ENCODE peak calls at places on chromosomes 16 and 17, in four cellular contexts. One of them, this sample, is unnamed.

GRCh38 chr16:29321000-29321393 is 85.5 kb downstream of the NPIPB11 start:
- DNase-seq in pancreas: no peak
- DNase-seq in IMR-90: no peak
- DNase-seq in tibial nerve: no peak
- DNase-seq in this sample: no peak

GRCh38 chr17:78589031-78589675 is 12.0 kb upstream of the DNAH17 start:
- DNase-seq in pancreas: no peak
- DNase-seq in tibial nerve: no peak
- DNase-seq in IMR-90: no peak
- DNase-seq in this sample: peak; percentile 66

GRCh38 chr17:73985466-73986015 is 217.9 kb upstream of the RPL38 start:
- DNase-seq in IMR-90: no peak
- DNase-seq in tibial nerve: no peak
- DNase-seq in pancreas: no peak
- DNase-seq in this sample: no peak

GRCh38 chr17:3754458-3755334 is 31.0 kb downstream of the HASPIN start:
- DNase-seq in pancreas: peak; percentile 98
- DNase-seq in IMR-90: no peak
- DNase-seq in tibial nerve: no peak
- DNase-seq in this sample: no peak

GRCh38 chr17:49952209-49952911 is 16.6 kb upstream of the DLX4 start:
- DNase-seq in IMR-90: peak; percentile 40
- DNase-seq in pancreas: peak; percentile 67
- DNase-seq in tibial nerve: peak; percentile 45
- DNase-seq in this sample: peak; percentile 84

GRCh38 chr17:52524238-52524637 is 365.7 kb upstream of the CA10 start:
- DNase-seq in IMR-90: no peak
- DNase-seq in pancreas: no peak
- DNase-seq in tibial nerve: no peak
- DNase-seq in this sample: no peak

GRCh38 chr17:8122923-8123694 is 797 bp downstream of the HES7 start:
- DNase-seq in tibial nerve: no peak
- DNase-seq in pancreas: no peak
- DNase-seq in IMR-90: peak; percentile 27
- DNase-seq in this sample: peak; percentile 82

GRCh38 chr17:67544364-67544763 is 167.3 kb downstream of the PITPNC1 start:
- DNase-seq in tibial nerve: no peak
- DNase-seq in pancreas: no peak
- DNase-seq in IMR-90: no peak
- DNase-seq in this sample: no peak

GRCh38 chr17:62718420-62718819 is 89.7 kb downstream of the MARCHF10 start:
- DNase-seq in pancreas: no peak
- DNase-seq in tibial nerve: no peak
- DNase-seq in IMR-90: peak; percentile 61
- DNase-seq in this sample: no peak

GRCh38 chr16:28497861-28498599 is 3.6 kb downstream of the APOBR start:
- DNase-seq in pancreas: no peak
- DNase-seq in IMR-90: no peak
- DNase-seq in tibial nerve: no peak
- DNase-seq in this sample: no peak

GRCh38 chr17:80512233-80512632 is 32.4 kb upstream of the RPTOR start:
- DNase-seq in pancreas: no peak
- DNase-seq in tibial nerve: no peak
- DNase-seq in IMR-90: peak; percentile 79
- DNase-seq in this sample: no peak

GRCh38 chr17:39547713-39548478 is 59.8 kb downstream of the NEUROD2 start:
- DNase-seq in tibial nerve: peak; percentile 58
- DNase-seq in IMR-90: no peak
- DNase-seq in pancreas: peak; percentile 18
- DNase-seq in this sample: peak; percentile 89

GRCh38 chr16:2035431-2036199 is 8.9 kb downstream of the NHERF2 start:
- DNase-seq in pancreas: no peak
- DNase-seq in IMR-90: peak; percentile 77
- DNase-seq in tibial nerve: peak; percentile 78
- DNase-seq in this sample: peak; percentile 90

GRCh38 chr16:26599786-26600107 is 467.0 kb upstream of the C16orf82 start:
- DNase-seq in tibial nerve: no peak
- DNase-seq in IMR-90: no peak
- DNase-seq in pancreas: no peak
- DNase-seq in this sample: no peak

GRCh38 chr16:80622007-80622406 is 81.2 kb downstream of the DYNLRB2 start:
- DNase-seq in tibial nerve: no peak
- DNase-seq in pancreas: no peak
- DNase-seq in IMR-90: no peak
- DNase-seq in this sample: no peak

GRCh38 chr16:23781176-23781575 is 26.4 kb downstream of the CHP2 start:
- DNase-seq in IMR-90: no peak
- DNase-seq in tibial nerve: no peak
- DNase-seq in pancreas: no peak
- DNase-seq in this sample: no peak

GRCh38 chr17:30256756-30257506 is 21.4 kb upstream of the SLC6A4 start:
- DNase-seq in pancreas: no peak
- DNase-seq in IMR-90: peak; percentile 66
- DNase-seq in tibial nerve: no peak
- DNase-seq in this sample: no peak

GRCh38 chr16:74568961-74569631 is 37.8 kb downstream of the GLG1 start:
- DNase-seq in tibial nerve: no peak
- DNase-seq in IMR-90: peak; percentile 63
- DNase-seq in pancreas: no peak
- DNase-seq in this sample: no peak

GRCh38 chr17:19330271-19330670 is 32.3 kb downstream of the B9D1 start:
- DNase-seq in IMR-90: no peak
- DNase-seq in pancreas: no peak
- DNase-seq in tibial nerve: no peak
- DNase-seq in this sample: no peak

GRCh38 chr17:58702045-58702476 is 9.7 kb downstream of the RAD51C start:
- DNase-seq in pancreas: no peak
- DNase-seq in tibial nerve: no peak
- DNase-seq in IMR-90: no peak
- DNase-seq in this sample: no peak

GRCh38 chr17:74198694-74199093 is 4.8 kb upstream of the RPL38 start:
- DNase-seq in pancreas: no peak
- DNase-seq in tibial nerve: no peak
- DNase-seq in IMR-90: no peak
- DNase-seq in this sample: no peak

GRCh38 chr17:39634384-39634871 is 2.5 kb upstream of the STARD3 start:
- DNase-seq in tibial nerve: no peak
- DNase-seq in IMR-90: peak; percentile 44
- DNase-seq in pancreas: no peak
- DNase-seq in this sample: no peak

GRCh38 chr16:81521141-81521626 is 76.6 kb downstream of the CMIP start:
- DNase-seq in tibial nerve: no peak
- DNase-seq in IMR-90: no peak
- DNase-seq in pancreas: no peak
- DNase-seq in this sample: no peak

GRCh38 chr16:49743206-49743470 is 112.8 kb downstream of the ZNF423 start:
- DNase-seq in IMR-90: no peak
- DNase-seq in pancreas: no peak
- DNase-seq in tibial nerve: no peak
- DNase-seq in this sample: no peak

GRCh38 chr16:84600343-84601229 is 17.3 kb downstream of the COTL1 start:
- DNase-seq in tibial nerve: no peak
- DNase-seq in pancreas: no peak
- DNase-seq in IMR-90: peak; percentile 43
- DNase-seq in this sample: no peak

GRCh38 chr17:45688353-45688752 is 95.8 kb upstream of the CRHR1 start:
- DNase-seq in tibial nerve: no peak
- DNase-seq in IMR-90: no peak
- DNase-seq in pancreas: no peak
- DNase-seq in this sample: no peak

GRCh38 chr16:64882385-64882784 is 239.5 kb downstream of the CDH11 start:
- DNase-seq in IMR-90: no peak
- DNase-seq in tibial nerve: no peak
- DNase-seq in pancreas: no peak
- DNase-seq in this sample: peak; percentile 46

GRCh38 chr16:65624696-65625095 is 502.8 kb upstream of the CDH11 start:
- DNase-seq in IMR-90: no peak
- DNase-seq in tibial nerve: no peak
- DNase-seq in pancreas: no peak
- DNase-seq in this sample: no peak

GRCh38 chr16:89031715-89032659 is 55.0 kb upstream of the CBFA2T3 start:
- DNase-seq in IMR-90: no peak
- DNase-seq in pancreas: no peak
- DNase-seq in tibial nerve: no peak
- DNase-seq in this sample: peak; percentile 48

GRCh38 chr17:50114849-50115357 is 15.1 kb downstream of the SAMD14 start:
- DNase-seq in tibial nerve: no peak
- DNase-seq in IMR-90: peak; percentile 70
- DNase-seq in pancreas: no peak
- DNase-seq in this sample: no peak

GRCh38 chr16:12293017-12293618 is 316.6 kb downstream of the SNX29 start:
- DNase-seq in tibial nerve: no peak
- DNase-seq in pancreas: no peak
- DNase-seq in IMR-90: peak; percentile 8
- DNase-seq in this sample: no peak

GRCh38 chr17:8856869-8857575 is 10.5 kb downstream of the PIK3R6 start:
- DNase-seq in tibial nerve: no peak
- DNase-seq in pancreas: no peak
- DNase-seq in IMR-90: no peak
- DNase-seq in this sample: no peak

GRCh38 chr16:56301391-56301850 is 110.1 kb downstream of the GNAO1 start:
- DNase-seq in pancreas: no peak
- DNase-seq in tibial nerve: no peak
- DNase-seq in IMR-90: peak; percentile 46
- DNase-seq in this sample: no peak

GRCh38 chr16:56641166-56641565 is 2.7 kb downstream of the MT1A start:
- DNase-seq in pancreas: no peak
- DNase-seq in tibial nerve: no peak
- DNase-seq in IMR-90: no peak
- DNase-seq in this sample: no peak

GRCh38 chr16:4176794-4177438 is 60.7 kb upstream of the ADCY9 start:
- DNase-seq in pancreas: no peak
- DNase-seq in IMR-90: peak; percentile 73
- DNase-seq in tibial nerve: no peak
- DNase-seq in this sample: no peak

GRCh38 chr17:67276075-67276474 is 31.1 kb upstream of the HELZ start:
- DNase-seq in pancreas: no peak
- DNase-seq in tibial nerve: no peak
- DNase-seq in IMR-90: no peak
- DNase-seq in this sample: no peak

DNA sequence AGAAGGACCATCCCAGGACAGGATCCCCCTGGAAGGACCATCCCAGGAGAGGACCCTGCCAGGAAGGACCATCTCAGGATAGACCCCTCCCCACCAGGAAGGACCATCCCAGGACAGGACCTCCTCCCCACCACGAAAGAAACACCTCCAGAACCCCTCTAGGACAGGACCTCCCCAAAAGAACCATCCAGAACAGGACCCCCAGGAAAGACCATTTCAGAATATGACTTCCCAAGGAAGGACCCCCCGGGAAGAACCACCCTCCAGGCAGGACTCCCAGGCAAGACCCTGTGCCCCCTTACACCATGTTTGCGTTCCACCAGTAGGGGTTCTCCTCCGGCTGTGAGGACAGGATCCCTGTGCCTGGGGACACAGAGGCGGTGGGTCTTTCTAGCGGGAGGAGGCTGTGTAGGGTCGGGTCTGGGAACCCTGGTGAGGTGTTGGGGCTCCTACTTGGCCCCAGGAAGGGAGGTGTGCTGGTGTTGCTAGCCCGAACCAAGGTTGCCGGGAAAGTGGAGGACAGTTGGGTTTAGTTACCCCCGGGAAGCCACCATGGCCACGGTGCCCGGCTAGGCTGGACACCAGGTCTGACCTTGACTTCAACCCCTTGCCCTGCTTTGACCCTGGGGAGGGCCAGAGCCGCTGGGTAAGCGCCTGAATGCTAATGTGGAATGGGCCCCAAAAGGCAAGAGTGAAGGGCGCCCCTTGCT is 2.2 kb downstream of the NOTUM start:
- DNase-seq in pancreas: no peak
- DNase-seq in tibial nerve: no peak
- DNase-seq in IMR-90: no peak
- DNase-seq in this sample: no peak
- H3K4me3 ChIP-seq in pancreas: peak overlapping the region; percentile 48
- H3K4me3 ChIP-seq in tibial nerve: no peak overlapping the region
- H3K4me3 ChIP-seq in IMR-90: no peak overlapping the region
- H3K4me3 ChIP-seq in this sample: no peak overlapping the region

DNA sequence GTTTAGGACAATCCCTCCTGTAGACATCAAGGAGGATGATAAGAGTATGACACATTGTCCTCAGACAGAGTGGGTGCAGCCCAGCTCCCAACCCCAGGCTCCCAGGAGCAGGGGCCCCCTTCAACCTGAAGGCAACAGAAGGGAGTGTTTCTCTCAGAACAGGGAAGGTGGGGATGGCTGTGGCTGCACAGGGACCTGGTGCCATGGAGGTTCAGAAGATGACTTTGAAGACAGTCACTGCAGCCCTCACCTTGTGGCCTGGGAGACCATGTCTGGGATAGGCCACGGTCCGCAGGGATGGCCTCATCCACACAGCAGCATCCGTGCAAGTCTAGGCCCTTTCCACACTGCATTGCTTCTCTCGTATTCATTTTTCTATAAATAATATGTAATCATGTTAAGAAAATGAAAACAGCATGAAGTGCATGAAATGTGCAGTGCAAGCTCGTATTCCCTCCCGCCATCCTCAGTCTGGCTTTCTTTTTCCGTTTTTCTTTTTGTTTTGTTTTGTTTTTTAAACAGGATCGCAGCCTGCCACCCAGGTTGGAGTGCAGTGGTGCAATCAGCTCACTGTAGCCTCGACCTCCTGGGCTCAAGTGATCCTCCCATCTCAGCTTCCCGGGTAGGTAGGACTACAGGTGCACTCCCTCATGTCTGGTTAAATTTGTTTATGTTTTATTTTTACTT is 71.1 kb downstream of the METRNL start:
- DNase-seq in IMR-90: no peak
- DNase-seq in pancreas: no peak
- DNase-seq in tibial nerve: no peak
- DNase-seq in this sample: no peak
- H3K9me3 ChIP-seq in IMR-90: peaks cover 5% of the 10 kb centered on the region
- H3K9me3 ChIP-seq in pancreas: no peaks in the 10 kb centered on the region
- H3K9me3 ChIP-seq in tibial nerve: no peaks in the 10 kb centered on the region
- H3K9me3 ChIP-seq in this sample: no peaks in the 10 kb centered on the region

GRCh38 chr17:75909051-75909811 is 4.5 kb upstream of the MRPL38 start:
- DNase-seq in pancreas: no peak
- DNase-seq in tibial nerve: no peak
- DNase-seq in IMR-90: no peak
- DNase-seq in this sample: peak; percentile 18
- H3K4me3 ChIP-seq in pancreas: no peak overlapping the region
- H3K4me3 ChIP-seq in tibial nerve: no peak overlapping the region
- H3K4me3 ChIP-seq in IMR-90: no peak overlapping the region
- H3K4me3 ChIP-seq in this sample: no peak overlapping the region

GRCh38 chr16:86681440-86681838 is 103.1 kb downstream of the FOXL1 start:
- DNase-seq in IMR-90: no peak
- DNase-seq in tibial nerve: peak; percentile 26
- DNase-seq in pancreas: no peak
- DNase-seq in this sample: peak; percentile 94
- H3K9me3 ChIP-seq in IMR-90: no peaks in the 10 kb centered on the region
- H3K9me3 ChIP-seq in tibial nerve: no peaks in the 10 kb centered on the region
- H3K9me3 ChIP-seq in pancreas: no peaks in the 10 kb centered on the region
- H3K9me3 ChIP-seq in this sample: no peaks in the 10 kb centered on the region

GRCh38 chr17:31674305-31674704 is 184.7 kb downstream of the COPRS start:
- DNase-seq in IMR-90: peak; percentile 50
- DNase-seq in tibial nerve: no peak
- DNase-seq in pancreas: no peak
- DNase-seq in this sample: no peak
- H3K4me3 ChIP-seq in IMR-90: no peak overlapping the region
- H3K4me3 ChIP-seq in tibial nerve: no peak overlapping the region
- H3K4me3 ChIP-seq in pancreas: no peak overlapping the region
- H3K4me3 ChIP-seq in this sample: no peak overlapping the region

This sample was measured in aorta.